ENCODE peak calls at places on chromosomes 5 and 9, in nine cellular contexts. K, H, W, E, F, R, D, Q and B are unnamed samples.

GRCh38 chr9:85166808-85167545 is 497.4 kb downstream of the NTRK2 start:
- DNase-seq in D (no peak), F (no peak), Q (no peak), R (no peak), K (no peak), H (no peak), E (no peak), W (no peak), B (no peak)

GRCh38 chr9:2928386-2928785 is 84.5 kb upstream of the PUM3 start:
- DNase-seq in Q (no peak), W (no peak), D (no peak), F (no peak), H (no peak), R (no peak), E (no peak), K (no peak), B (no peak)

GRCh38 chr5:2138896-2139295 is 256.2 kb upstream of the IRX4 start:
- DNase-seq in D (no peak), K (no peak), R (no peak), E (no peak), Q (no peak), F (no peak), H (no peak), W (no peak), B (no peak)

GRCh38 chr5:142881076-142881466 is 110.9 kb downstream of the ARHGAP26 start:
- DNase-seq in R (peak), W (peak), K (no peak), E (no peak), D (peak), F (peak), Q (no peak), H (no peak), B (no peak)

GRCh38 chr5:107563957-107564544 is 106.7 kb downstream of the EFNA5 start:
- DNase-seq in E (no peak), W (peak), F (no peak), D (peak), K (no peak), Q (no peak), R (no peak), H (no peak), B (no peak)

GRCh38 chr5:146690880-146691355 is 174.9 kb upstream of the GPR151 start:
- DNase-seq in E (no peak), W (no peak), D (no peak), H (no peak), F (no peak), R (no peak), Q (no peak), K (no peak), B (no peak)

GRCh38 chr9:115606851-115607250 is 488.9 kb upstream of the TNC start:
- DNase-seq in R (no peak), D (peak), W (no peak), E (peak), F (no peak), Q (no peak), H (no peak), K (no peak), B (no peak)

GRCh38 chr5:132437604-132438275 is 52.8 kb downstream of the IRF1 start:
- DNase-seq in R (peak), F (peak), E (no peak), Q (no peak), K (no peak), W (peak), H (peak), D (peak), B (no peak)

GRCh38 chr9:88691811-88692210 is 156.8 kb downstream of the NXNL2 start:
- DNase-seq in H (no peak), W (peak), R (no peak), D (peak), F (peak), Q (no peak), E (no peak), K (peak), B (no peak)

GRCh38 chr5:156892223-156892622 is 42.1 kb downstream of the PPP1R2B start:
- DNase-seq in W (no peak), Q (no peak), R (no peak), E (no peak), D (no peak), K (no peak), F (no peak), H (no peak), B (no peak)

GRCh38 chr5:150263801-150264621 is 25.6 kb downstream of the CAMK2A start:
- DNase-seq in Q (no peak), D (peak), F (peak), E (peak), K (peak), R (peak), W (peak), H (no peak), B (peak)

GRCh38 chr5:127206320-127207113 is 84.1 kb upstream of the MEGF10 start:
- DNase-seq in D (peak), F (peak), K (peak), Q (no peak), H (no peak), W (peak), R (peak), E (no peak), B (peak)

GRCh38 chr9:15824310-15824709 is 271.5 kb downstream of the CCDC171 start:
- DNase-seq in W (peak), E (peak), H (peak), F (no peak), R (peak), K (no peak), Q (no peak), D (peak), B (peak)

GRCh38 chr5:135339189-135339588 is 59.8 kb downstream of the MACROH2A1 start:
- DNase-seq in E (no peak), K (no peak), R (no peak), H (no peak), F (no peak), D (no peak), W (no peak), Q (no peak), B (no peak)

GRCh38 chr5:157331807-157332206 is 65.9 kb downstream of the CYFIP2 start:
- DNase-seq in K (no peak), Q (no peak), H (no peak), R (no peak), E (no peak), W (no peak), F (no peak), D (no peak), B (no peak)

GRCh38 chr5:169161022-169161680 is 139.8 kb downstream of the SLIT3 start:
- DNase-seq in K (peak), E (peak), F (peak), H (no peak), Q (no peak), R (peak), W (peak), D (peak), B (peak)

GRCh38 chr5:5404376-5404775 is 18.1 kb upstream of the ICE1 start:
- DNase-seq in K (no peak), H (no peak), W (peak), R (no peak), E (no peak), Q (no peak), F (no peak), D (no peak), B (no peak)

GRCh38 chr9:91246842-91247241 is 114.9 kb downstream of the AUH start:
- DNase-seq in F (no peak), H (no peak), D (peak), Q (no peak), K (no peak), W (no peak), E (no peak), R (peak), B (no peak)

GRCh38 chr9:123406691-123407536 is 50.9 kb downstream of the CRB2 start:
- DNase-seq in F (no peak), W (no peak), D (peak), H (no peak), Q (no peak), R (peak), K (no peak), E (no peak), B (no peak)

GRCh38 chr5:16841416-16841815 is 94.7 kb downstream of the MYO10 start:
- DNase-seq in D (no peak), H (no peak), E (no peak), K (no peak), F (no peak), Q (no peak), W (no peak), R (no peak), B (no peak)

GRCh38 chr9:117926031-117926655 is 221.9 kb downstream of the TLR4 start:
- DNase-seq in F (no peak), D (no peak), E (no peak), K (no peak), H (no peak), R (no peak), W (peak), Q (no peak), B (no peak)

GRCh38 chr5:1762878-1763547 is 36.6 kb downstream of the MRPL36 start:
- DNase-seq in Q (no peak), F (no peak), W (no peak), H (no peak), E (no peak), K (no peak), R (no peak), D (peak), B (no peak)

GRCh38 chr5:92309336-92309991 is 926.3 kb upstream of the ARRDC3 start:
- DNase-seq in D (peak), W (peak), R (peak), F (peak), H (no peak), E (peak), K (peak), Q (no peak), B (peak)

GRCh38 chr5:62718368-62718767 is 139.7 kb downstream of the LRRC70 start:
- DNase-seq in R (peak), W (peak), H (no peak), K (no peak), D (no peak), F (no peak), Q (no peak), E (no peak), B (no peak)

GRCh38 chr5:132407970-132408369 is 38.5 kb downstream of the SLC22A5 start:
- DNase-seq in Q (no peak), D (no peak), W (no peak), H (no peak), R (no peak), E (no peak), F (no peak), K (no peak), B (no peak)

GRCh38 chr9:124040186-124040920 is 28.8 kb downstream of the LHX2 start:
- DNase-seq in F (peak), K (no peak), W (peak), E (no peak), Q (no peak), D (no peak), R (peak), H (no peak), B (no peak)

GRCh38 chr5:96968074-96968473 is 32.2 kb downstream of the LNPEP start:
- DNase-seq in E (peak), Q (no peak), F (peak), D (peak), H (no peak), K (peak), R (peak), W (peak), B (peak)

GRCh38 chr5:68216737-68217231 is 1.2 kb downstream of the PIK3R1 start:
- DNase-seq in Q (peak), D (peak), F (peak), E (no peak), R (peak), W (peak), H (peak), K (peak), B (no peak)

GRCh38 chr5:1844708-1845436 is 37.9 kb downstream of the IRX4 start:
- DNase-seq in W (no peak), R (no peak), Q (no peak), K (no peak), F (no peak), H (no peak), D (no peak), E (no peak), B (no peak)

GRCh38 chr5:17258429-17258828 is 41.0 kb downstream of the BASP1 start:
- DNase-seq in E (no peak), Q (no peak), R (no peak), D (peak), W (peak), K (peak), F (peak), H (no peak), B (no peak)

GRCh38 chr5:180803181-180804128 is 849 bp upstream of the MGAT1 start:
- DNase-seq in Q (peak), R (no peak), D (no peak), K (peak), W (peak), E (no peak), F (peak), H (peak), B (no peak)

GRCh38 chr5:36561596-36561995 is 44.8 kb upstream of the SLC1A3 start:
- DNase-seq in H (no peak), D (no peak), F (no peak), E (no peak), K (no peak), R (no peak), Q (no peak), W (no peak), B (no peak)

GRCh38 chr5:136087961-136088871 is 44.4 kb upstream of the SMAD5 start:
- DNase-seq in R (peak), F (peak), K (peak), W (no peak), E (no peak), D (peak), H (peak), Q (no peak), B (no peak)

GRCh38 chr5:1205255-1206180 is 4.1 kb downstream of the SLC6A19 start:
- DNase-seq in E (no peak), D (no peak), W (no peak), F (no peak), Q (no peak), H (no peak), R (no peak), K (no peak), B (no peak)

GRCh38 chr5:78103226-78103722 is 191.2 kb downstream of the AP3B1 start:
- DNase-seq in Q (no peak), H (no peak), K (no peak), E (no peak), W (no peak), R (no peak), F (no peak), D (no peak), B (peak)

GRCh38 chr5:36877667-36878420 is 1.3 kb downstream of the NIPBL start:
- DNase-seq in K (peak), E (no peak), F (peak), W (peak), Q (no peak), H (peak), D (peak), R (peak), B (no peak)

GRCh38 chr5:141920771-141921170 is 2.9 kb upstream of the DELE1 start:
- DNase-seq in F (no peak), E (no peak), Q (no peak), H (no peak), R (no peak), W (no peak), K (no peak), D (no peak), B (no peak)

GRCh38 chr9:71904076-71904475 is 6.9 kb downstream of the ABHD17B start:
- DNase-seq in Q (no peak), R (no peak), D (no peak), F (no peak), E (no peak), W (no peak), H (no peak), K (no peak), B (no peak)